ENCODE peak calls at places on chromosomes 3 and 15, in four cellular contexts. One of them, this sample, is unnamed.

GRCh38 chr15:67303490-67304363 is 49.1 kb downstream of the IQCH start:
- DNase-seq in fibroblast of mammary gland: peak; percentile 52
- DNase-seq in non-pigmented ciliary epithelial cell: no peak
- DNase-seq in ACHN: peak; percentile 33
- DNase-seq in this sample: peak; percentile 61

GRCh38 chr15:31062965-31063355 is 38.6 kb downstream of the TRPM1 start:
- DNase-seq in fibroblast of mammary gland: peak; percentile 33
- DNase-seq in non-pigmented ciliary epithelial cell: no peak
- DNase-seq in ACHN: no peak
- DNase-seq in this sample: no peak

GRCh38 chr15:58392611-58393161 is 39.1 kb upstream of the LIPC start:
- DNase-seq in ACHN: no peak
- DNase-seq in non-pigmented ciliary epithelial cell: no peak
- DNase-seq in fibroblast of mammary gland: no peak
- DNase-seq in this sample: no peak

GRCh38 chr3:71688121-71688520 is 37.1 kb downstream of the EIF4E3 start:
- DNase-seq in non-pigmented ciliary epithelial cell: no peak
- DNase-seq in ACHN: no peak
- DNase-seq in fibroblast of mammary gland: no peak
- DNase-seq in this sample: no peak

GRCh38 chr15:60004019-60004845 is at the start of gene FOXB1:
- DNase-seq in fibroblast of mammary gland: no peak
- DNase-seq in non-pigmented ciliary epithelial cell: no peak
- DNase-seq in ACHN: no peak
- DNase-seq in this sample: no peak

GRCh38 chr3:28726840-28727239 is 378.2 kb upstream of the AZI2 start:
- DNase-seq in ACHN: peak; percentile 55
- DNase-seq in non-pigmented ciliary epithelial cell: no peak
- DNase-seq in fibroblast of mammary gland: peak; percentile 52
- DNase-seq in this sample: peak; percentile 48

GRCh38 chr3:43629254-43629653 is 7.4 kb upstream of the ANO10 start:
- DNase-seq in ACHN: peak; percentile 83
- DNase-seq in non-pigmented ciliary epithelial cell: no peak
- DNase-seq in fibroblast of mammary gland: peak; percentile 68
- DNase-seq in this sample: peak; percentile 13

GRCh38 chr15:77001351-77001750 is 6.4 kb downstream of the PSTPIP1 start:
- DNase-seq in ACHN: no peak
- DNase-seq in fibroblast of mammary gland: no peak
- DNase-seq in non-pigmented ciliary epithelial cell: no peak
- DNase-seq in this sample: no peak

GRCh38 chr3:47978386-47978785 is 37.8 kb downstream of the MAP4 start:
- DNase-seq in fibroblast of mammary gland: peak; percentile 16
- DNase-seq in non-pigmented ciliary epithelial cell: no peak
- DNase-seq in ACHN: peak; percentile 2
- DNase-seq in this sample: no peak

GRCh38 chr15:78204351-78205309 is 29.7 kb downstream of the ACSBG1 start:
- DNase-seq in non-pigmented ciliary epithelial cell: no peak
- DNase-seq in ACHN: no peak
- DNase-seq in fibroblast of mammary gland: no peak
- DNase-seq in this sample: peak; percentile 51

GRCh38 chr15:46280753-46281521 is 646.1 kb downstream of the SQOR start:
- DNase-seq in non-pigmented ciliary epithelial cell: no peak
- DNase-seq in ACHN: peak; percentile 35
- DNase-seq in fibroblast of mammary gland: no peak
- DNase-seq in this sample: no peak

GRCh38 chr3:110419096-110419495 is 652.5 kb upstream of the NECTIN3 start:
- DNase-seq in ACHN: no peak
- DNase-seq in non-pigmented ciliary epithelial cell: no peak
- DNase-seq in fibroblast of mammary gland: no peak
- DNase-seq in this sample: peak; percentile 33

GRCh38 chr15:69474846-69475455 is 22.3 kb downstream of the RPLP1 start:
- DNase-seq in non-pigmented ciliary epithelial cell: no peak
- DNase-seq in fibroblast of mammary gland: no peak
- DNase-seq in ACHN: peak; percentile 26
- DNase-seq in this sample: peak; percentile 38

GRCh38 chr15:97013491-97013890 is 683.0 kb downstream of the NR2F2 start:
- DNase-seq in ACHN: no peak
- DNase-seq in non-pigmented ciliary epithelial cell: no peak
- DNase-seq in fibroblast of mammary gland: no peak
- DNase-seq in this sample: no peak

GRCh38 chr3:42012935-42013651 is 51.2 kb upstream of the ULK4 start:
- DNase-seq in non-pigmented ciliary epithelial cell: no peak
- DNase-seq in fibroblast of mammary gland: peak; percentile 53
- DNase-seq in ACHN: peak; percentile 73
- DNase-seq in this sample: peak; percentile 57

GRCh38 chr3:159919873-159920272 is 68.8 kb upstream of the IL12A start:
- DNase-seq in non-pigmented ciliary epithelial cell: no peak
- DNase-seq in ACHN: no peak
- DNase-seq in fibroblast of mammary gland: peak; percentile 44
- DNase-seq in this sample: peak; percentile 38

This sample was measured in cardiac fibroblast.